ENCODE peak calls at places on chromosomes 16 and 17, in five cellular contexts. D is breast epithelium, P is transverse colon, F is SK-N-SH, J is stomach. Y is an unnamed sample.

GRCh38 chr16:73192227-73192894 is 144.4 kb upstream of the ZFHX3 start:
- DNase-seq in D (no peak), P (no peak), F (no peak), J (no peak), Y (no peak)

GRCh38 chr17:21098934-21099687 is 27.7 kb upstream of the DHRS7B start:
- DNase-seq in D (no peak), P (peak; percentile 56), F (peak; percentile 90), J (peak; percentile 62), Y (peak; percentile 99)

GRCh38 chr16:10601444-10602401 is 21.3 kb upstream of the EMP2 start:
- DNase-seq in D (peak; percentile 55), P (peak; percentile 64), F (no peak), J (no peak), Y (peak; percentile 38)

GRCh38 chr16:23182206-23182674 is 305 bp upstream of the SCNN1G start:
- DNase-seq in D (peak; percentile 87), P (peak; percentile 93), F (peak; percentile 95), J (peak; percentile 93), Y (peak; percentile 94)

GRCh38 chr16:3017806-3018506 is at the start of gene CLDN6:
- DNase-seq in D (no peak), P (peak; percentile 32), F (peak; percentile 92), J (no peak), Y (peak; percentile 98)

GRCh38 chr16:7399296-7399695 is 66.7 kb downstream of the RBFOX1 start:
- DNase-seq in D (no peak), P (no peak), F (no peak), J (no peak), Y (no peak)

GRCh38 chr17:63707151-63707550 is 7.2 kb upstream of the LIMD2 start:
- DNase-seq in D (no peak), P (no peak), F (no peak), J (no peak), Y (no peak)

GRCh38 chr17:45677770-45678169 is 106.3 kb upstream of the CRHR1 start:
- DNase-seq in D (no peak), P (no peak), F (no peak), J (no peak), Y (no peak)

GRCh38 chr17:62750502-62751349 is 57.4 kb downstream of the MARCHF10 start:
- DNase-seq in D (no peak), P (no peak), F (peak; percentile 61), J (no peak), Y (peak; percentile 61)

GRCh38 chr16:23902223-23903000 is 66.6 kb downstream of the PRKCB start:
- DNase-seq in D (no peak), P (no peak), F (no peak), J (no peak), Y (no peak)

GRCh38 chr17:83150369-83151055 is 71.1 kb downstream of the METRNL start:
- DNase-seq in D (peak; percentile 27), P (no peak), F (no peak), J (no peak), Y (no peak)

GRCh38 chr17:59160203-59161025 is 4.9 kb downstream of the PRR11 start:
- DNase-seq in D (no peak), P (no peak), F (no peak), J (no peak), Y (no peak)

GRCh38 chr16:57807968-57808528 is 5.8 kb upstream of the KIFC3 start:
- DNase-seq in D (peak; percentile 82), P (peak; percentile 87), F (peak; percentile 84), J (peak; percentile 92), Y (peak; percentile 89)

GRCh38 chr17:65956814-65957213 is 235.1 kb downstream of the CEP112 start:
- DNase-seq in D (no peak), P (no peak), F (no peak), J (no peak), Y (no peak)

GRCh38 chr16:1920727-1921155 is 2.5 kb upstream of the HS3ST6 start:
- DNase-seq in D (no peak), P (peak; percentile 61), F (peak; percentile 56), J (peak; percentile 64), Y (peak; percentile 92)

GRCh38 chr17:33192961-33193911 is 99.9 kb downstream of the ASIC2 start:
- DNase-seq in D (no peak), P (no peak), F (no peak), J (no peak), Y (peak; percentile 69)

GRCh38 chr16:10126686-10127085 is 55.5 kb downstream of the GRIN2A start:
- DNase-seq in D (no peak), P (no peak), F (no peak), J (no peak), Y (no peak)

GRCh38 chr17:82596837-82597672 is 51.2 kb downstream of the WDR45B start:
- DNase-seq in D (no peak), P (no peak), F (peak; percentile 29), J (no peak), Y (no peak)

GRCh38 chr17:42407289-42407836 is 15.7 kb downstream of the CAVIN1 start:
- DNase-seq in D (peak; percentile 90), P (peak; percentile 86), F (peak; percentile 86), J (peak; percentile 93), Y (peak; percentile 91)

GRCh38 chr17:43552229-43552837 is 6.2 kb upstream of the ETV4 start:
- DNase-seq in D (no peak), P (peak; percentile 39), F (no peak), J (no peak), Y (no peak)
- H3K27ac ChIP-seq in D (no peak overlapping the region), P (peak overlapping the region; percentile 1), F (no peak overlapping the region), J (no peak overlapping the region), Y (no peak overlapping the region)

DNA sequence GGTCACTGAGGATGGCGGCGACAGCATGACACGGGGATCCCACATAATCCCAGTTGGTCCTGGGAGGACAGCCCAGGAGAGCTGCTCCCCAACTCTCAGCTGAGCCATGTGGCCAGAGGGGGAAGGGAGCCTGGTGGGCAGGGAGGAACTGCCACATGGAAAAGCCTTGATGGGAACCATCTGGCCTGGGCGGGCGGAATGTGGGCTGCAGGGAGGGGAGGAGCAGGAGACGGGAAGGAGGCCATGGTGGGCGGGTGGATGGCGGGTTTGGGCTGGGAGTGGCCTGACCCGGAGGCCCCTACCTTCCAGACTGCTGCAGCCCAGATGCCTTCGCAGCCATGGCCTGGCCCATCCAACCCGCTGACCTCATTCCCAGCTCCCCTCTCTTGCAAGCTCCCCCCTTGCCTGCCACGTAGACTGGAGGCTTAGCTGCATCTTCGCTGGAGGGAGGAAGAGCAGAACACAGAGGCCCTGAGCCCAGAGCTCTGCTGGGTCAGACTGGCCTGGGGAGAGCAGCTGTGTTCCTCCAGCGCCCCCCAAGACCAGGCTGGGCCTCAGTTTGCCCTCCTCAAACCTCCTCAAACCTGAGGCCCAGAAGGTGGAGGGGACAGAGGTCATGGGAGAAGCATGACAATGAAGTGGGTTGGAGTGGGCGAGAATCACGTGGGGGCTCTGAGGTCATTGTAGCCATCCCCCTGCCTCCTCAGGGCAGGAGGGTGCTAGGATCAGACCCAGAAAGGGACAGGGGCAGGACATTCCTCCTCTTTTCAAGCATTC is 8.2 kb upstream of the COL1A1 start:
- DNase-seq in D (peak; percentile 72), P (peak; percentile 84), F (peak; percentile 96), J (peak; percentile 57), Y (peak; percentile 80)
- TF ChIP-seq POLR2AphosphoS5 in D (peak; percentile 61), P (peak; percentile 82), F (peak; percentile 94), J (peak; percentile 89), Y (no peak)

GRCh38 chr17:37693328-37693727 is 50.1 kb upstream of the DDX52 start:
- DNase-seq in D (no peak), P (no peak), F (no peak), J (no peak), Y (no peak)

GRCh38 chr17:37691807-37692206 is 48.6 kb upstream of the DDX52 start:
- DNase-seq in D (no peak), P (no peak), F (no peak), J (no peak), Y (no peak)

GRCh38 chr17:37694734-37695133 is 50.1 kb downstream of the HNF1B start:
- DNase-seq in D (no peak), P (no peak), F (no peak), J (no peak), Y (peak; percentile 48)

GRCh38 chr17:37683454-37683984 is 40.3 kb upstream of the DDX52 start:
- DNase-seq in D (no peak), P (no peak), F (no peak), J (no peak), Y (no peak)

DNA sequence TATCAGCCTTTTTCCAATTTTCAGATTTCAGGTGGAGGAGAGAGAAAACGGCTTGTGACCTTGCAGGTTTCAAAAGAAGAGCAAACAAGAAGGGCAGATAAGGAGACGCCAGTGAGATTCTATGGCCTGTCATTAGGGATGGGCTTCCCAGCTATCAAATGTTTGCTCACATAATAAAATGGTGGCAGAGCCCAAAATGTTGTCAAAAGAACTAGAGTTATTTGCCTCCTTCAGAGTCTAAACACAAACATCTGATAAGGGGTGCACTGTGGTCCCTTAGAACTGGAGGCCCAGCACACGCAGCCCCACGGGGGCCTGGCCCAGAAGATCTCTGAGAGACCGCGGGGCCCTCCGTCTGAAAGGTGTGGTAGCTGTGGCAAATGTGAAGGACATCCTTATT is 46.1 kb upstream of the DDX52 start:
- DNase-seq in D (no peak), P (no peak), F (no peak), J (no peak), Y (no peak)
- H3K27ac ChIP-seq in D (no peak overlapping the region), P (no peak overlapping the region), F (no peak overlapping the region), J (no peak overlapping the region), Y (no peak overlapping the region)

GRCh38 chr17:50201226-50201854 is at the start of gene COL1A1:
- DNase-seq in D (peak; percentile 69), P (peak; percentile 72), F (peak; percentile 54), J (peak; percentile 49), Y (peak; percentile 59)
- TF ChIP-seq POLR2AphosphoS5 in D (peak; percentile 74), P (peak; percentile 97), F (peak; percentile 100), J (peak; percentile 98), Y (peak; percentile 81)

DNA sequence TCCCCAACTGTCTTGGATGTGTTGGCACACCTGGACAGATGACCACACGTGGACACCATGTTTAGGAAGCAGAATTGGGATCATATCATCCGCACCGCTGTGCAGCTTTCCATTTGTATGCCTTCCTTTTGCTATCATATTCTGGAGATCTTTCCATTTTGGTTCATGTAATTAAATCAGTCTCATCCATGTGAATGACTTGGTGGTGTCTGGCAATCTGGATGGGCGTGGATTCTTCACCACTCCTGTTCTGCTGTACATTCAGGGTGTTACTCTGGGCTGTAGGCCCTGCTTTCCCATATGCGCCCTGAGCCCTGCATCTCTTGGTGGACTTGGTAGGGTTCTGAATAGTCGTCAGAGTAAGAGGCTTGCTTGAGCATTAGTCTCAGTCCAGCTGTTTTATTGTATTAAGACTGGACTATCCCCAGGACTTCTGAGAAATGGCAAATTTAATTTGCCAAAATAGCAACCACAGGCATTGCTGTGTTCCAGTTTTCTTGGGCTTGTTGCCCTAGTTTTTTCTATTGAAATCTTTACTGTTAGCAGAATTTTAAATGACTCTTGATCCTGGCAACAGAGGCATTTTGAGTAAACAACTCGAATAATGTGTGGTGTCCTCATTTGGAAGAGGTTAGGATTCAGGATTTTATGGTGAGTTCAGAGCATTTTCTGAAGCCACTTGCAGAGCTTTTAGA is 14.9 kb downstream of the BANP start:
- DNase-seq in D (no peak), P (no peak), F (peak; percentile 82), J (no peak), Y (no peak)
- H3K27ac ChIP-seq in D (peak overlapping the region; percentile 87), P (peak overlapping the region; percentile 83), F (peak overlapping the region; percentile 36), J (peak overlapping the region; percentile 77), Y (peak overlapping the region; percentile 15)

GRCh38 chr17:2723997-2724782 is 12.6 kb upstream of the CLUH start:
- DNase-seq in D (no peak), P (peak; percentile 79), F (peak; percentile 34), J (no peak), Y (peak; percentile 90)
- TF ChIP-seq POLR2AphosphoS5 in D (no peak), P (no peak), F (no peak), J (no peak), Y (no peak)

DNA sequence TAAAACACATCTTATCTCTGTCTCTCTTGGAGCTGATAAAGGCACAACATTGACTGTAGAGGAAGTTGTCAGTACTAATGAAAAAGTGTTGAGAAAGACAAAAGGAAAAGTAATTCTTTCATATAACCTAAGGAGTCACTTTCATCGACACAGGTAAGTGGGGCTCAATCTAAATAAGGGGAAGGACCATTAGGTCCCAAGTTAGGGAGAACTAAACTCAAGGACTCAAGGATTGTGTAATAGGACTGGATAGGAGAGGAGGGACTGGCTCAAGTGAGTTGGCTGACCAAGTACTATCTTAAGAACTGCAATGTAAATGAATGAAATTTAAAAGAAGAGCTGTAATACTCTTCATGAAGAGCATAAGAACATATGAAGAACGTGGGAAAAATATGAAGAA is 55.7 kb downstream of the GRB7 start:
- DNase-seq in D (no peak), P (no peak), F (no peak), J (no peak), Y (no peak)
- H3K27ac ChIP-seq in D (no peak overlapping the region), P (no peak overlapping the region), F (no peak overlapping the region), J (no peak overlapping the region), Y (no peak overlapping the region)